ENCODE peak calls at places on chromosome 7, in eight cellular contexts. One of them, this sample, is unnamed.

GRCh38 chr7:923108-924041 is 31.1 kb downstream of the ADAP1 start:
- DNase-seq in keratinocyte: no peak
- DNase-seq in mesendoderm: peak; percentile 48
- DNase-seq in CD4-positive, CD25-positive, alpha-beta regulatory T cell: peak; percentile 78
- DNase-seq in PC-3: peak; percentile 79
- DNase-seq in heart right ventricle: peak; percentile 56
- DNase-seq in mammary epithelial cell: no peak
- DNase-seq in neural progenitor cell: no peak
- DNase-seq in this sample: peak; percentile 22

GRCh38 chr7:117323877-117324699 is 1.2 kb upstream of the WNT2 start:
- DNase-seq in heart right ventricle: peak; percentile 36
- DNase-seq in mesendoderm: peak; percentile 48
- DNase-seq in CD4-positive, CD25-positive, alpha-beta regulatory T cell: no peak
- DNase-seq in mammary epithelial cell: peak; percentile 25
- DNase-seq in keratinocyte: no peak
- DNase-seq in PC-3: peak; percentile 4
- DNase-seq in neural progenitor cell: peak; percentile 66
- DNase-seq in this sample: peak; percentile 30

GRCh38 chr7:118938845-118939244 is 714.3 kb downstream of the ANKRD7 start:
- DNase-seq in neural progenitor cell: no peak
- DNase-seq in mammary epithelial cell: no peak
- DNase-seq in CD4-positive, CD25-positive, alpha-beta regulatory T cell: no peak
- DNase-seq in mesendoderm: no peak
- DNase-seq in keratinocyte: no peak
- DNase-seq in PC-3: no peak
- DNase-seq in heart right ventricle: no peak
- DNase-seq in this sample: no peak

GRCh38 chr7:41702635-41703371 is at the start of gene INHBA:
- DNase-seq in heart right ventricle: peak; percentile 41
- DNase-seq in neural progenitor cell: no peak
- DNase-seq in mesendoderm: no peak
- DNase-seq in PC-3: peak; percentile 96
- DNase-seq in keratinocyte: peak; percentile 86
- DNase-seq in mammary epithelial cell: peak; percentile 97
- DNase-seq in CD4-positive, CD25-positive, alpha-beta regulatory T cell: no peak
- DNase-seq in this sample: no peak

GRCh38 chr7:129210256-129210988 is 14.4 kb upstream of the AHCYL2 start:
- DNase-seq in mesendoderm: peak; percentile 64
- DNase-seq in CD4-positive, CD25-positive, alpha-beta regulatory T cell: peak; percentile 16
- DNase-seq in PC-3: peak; percentile 62
- DNase-seq in heart right ventricle: peak; percentile 78
- DNase-seq in neural progenitor cell: peak; percentile 76
- DNase-seq in keratinocyte: no peak
- DNase-seq in mammary epithelial cell: peak; percentile 32
- DNase-seq in this sample: peak; percentile 87

GRCh38 chr7:45217358-45217757 is 59.8 kb downstream of the RAMP3 start:
- DNase-seq in PC-3: peak; percentile 46
- DNase-seq in CD4-positive, CD25-positive, alpha-beta regulatory T cell: no peak
- DNase-seq in mammary epithelial cell: no peak
- DNase-seq in neural progenitor cell: peak; percentile 56
- DNase-seq in heart right ventricle: no peak
- DNase-seq in keratinocyte: no peak
- DNase-seq in mesendoderm: no peak
- DNase-seq in this sample: peak; percentile 30

GRCh38 chr7:103989200-103989784 is at the start of gene RELN:
- DNase-seq in heart right ventricle: no peak
- DNase-seq in neural progenitor cell: peak; percentile 74
- DNase-seq in mesendoderm: peak; percentile 61
- DNase-seq in mammary epithelial cell: peak; percentile 28
- DNase-seq in PC-3: no peak
- DNase-seq in keratinocyte: no peak
- DNase-seq in CD4-positive, CD25-positive, alpha-beta regulatory T cell: no peak
- DNase-seq in this sample: no peak

GRCh38 chr7:40658731-40659130 is 523.9 kb downstream of the SUGCT start:
- DNase-seq in mammary epithelial cell: peak; percentile 87
- DNase-seq in PC-3: peak; percentile 5
- DNase-seq in CD4-positive, CD25-positive, alpha-beta regulatory T cell: no peak
- DNase-seq in neural progenitor cell: no peak
- DNase-seq in mesendoderm: no peak
- DNase-seq in keratinocyte: no peak
- DNase-seq in heart right ventricle: no peak
- DNase-seq in this sample: no peak

GRCh38 chr7:92765725-92766124 is 70.6 kb downstream of the CDK6 start:
- DNase-seq in heart right ventricle: no peak
- DNase-seq in keratinocyte: no peak
- DNase-seq in mesendoderm: peak; percentile 40
- DNase-seq in CD4-positive, CD25-positive, alpha-beta regulatory T cell: no peak
- DNase-seq in mammary epithelial cell: peak; percentile 83
- DNase-seq in PC-3: peak; percentile 82
- DNase-seq in neural progenitor cell: no peak
- DNase-seq in this sample: no peak

GRCh38 chr7:157139142-157140117 is 704 bp downstream of the UBE3C start:
- DNase-seq in keratinocyte: no peak
- DNase-seq in CD4-positive, CD25-positive, alpha-beta regulatory T cell: peak; percentile 68
- DNase-seq in PC-3: peak; percentile 31
- DNase-seq in neural progenitor cell: no peak
- DNase-seq in mammary epithelial cell: no peak
- DNase-seq in heart right ventricle: peak; percentile 34
- DNase-seq in mesendoderm: peak; percentile 69
- DNase-seq in this sample: peak; percentile 88

GRCh38 chr7:139112316-139112715 is 2.8 kb upstream of the ZC3HAV1 start:
- DNase-seq in PC-3: no peak
- DNase-seq in neural progenitor cell: no peak
- DNase-seq in mammary epithelial cell: no peak
- DNase-seq in keratinocyte: no peak
- DNase-seq in heart right ventricle: no peak
- DNase-seq in mesendoderm: no peak
- DNase-seq in CD4-positive, CD25-positive, alpha-beta regulatory T cell: no peak
- DNase-seq in this sample: no peak

GRCh38 chr7:132656846-132657776 is 80.8 kb upstream of the PLXNA4 start:
- DNase-seq in PC-3: peak; percentile 32
- DNase-seq in mammary epithelial cell: no peak
- DNase-seq in neural progenitor cell: peak; percentile 38
- DNase-seq in mesendoderm: peak; percentile 35
- DNase-seq in keratinocyte: no peak
- DNase-seq in heart right ventricle: no peak
- DNase-seq in CD4-positive, CD25-positive, alpha-beta regulatory T cell: no peak
- DNase-seq in this sample: no peak

GRCh38 chr7:107754642-107755041 is 10.7 kb downstream of the CBLL1 start:
- DNase-seq in CD4-positive, CD25-positive, alpha-beta regulatory T cell: no peak
- DNase-seq in mammary epithelial cell: no peak
- DNase-seq in PC-3: peak; percentile 13
- DNase-seq in neural progenitor cell: no peak
- DNase-seq in heart right ventricle: no peak
- DNase-seq in keratinocyte: no peak
- DNase-seq in mesendoderm: peak; percentile 11
- DNase-seq in this sample: no peak

GRCh38 chr7:70417061-70417655 is 714.8 kb upstream of the GALNT17 start:
- DNase-seq in mammary epithelial cell: no peak
- DNase-seq in CD4-positive, CD25-positive, alpha-beta regulatory T cell: no peak
- DNase-seq in mesendoderm: peak; percentile 78
- DNase-seq in keratinocyte: no peak
- DNase-seq in PC-3: no peak
- DNase-seq in neural progenitor cell: peak; percentile 24
- DNase-seq in heart right ventricle: no peak
- DNase-seq in this sample: no peak

GRCh38 chr7:102079140-102080002 is 207.3 kb upstream of the SH2B2 start:
- DNase-seq in PC-3: no peak
- DNase-seq in mammary epithelial cell: no peak
- DNase-seq in neural progenitor cell: peak; percentile 70
- DNase-seq in CD4-positive, CD25-positive, alpha-beta regulatory T cell: no peak
- DNase-seq in heart right ventricle: no peak
- DNase-seq in mesendoderm: no peak
- DNase-seq in keratinocyte: no peak
- DNase-seq in this sample: no peak

GRCh38 chr7:79227035-79227434 is 226.4 kb downstream of the MAGI2 start:
- DNase-seq in PC-3: peak; percentile 23
- DNase-seq in neural progenitor cell: no peak
- DNase-seq in CD4-positive, CD25-positive, alpha-beta regulatory T cell: no peak
- DNase-seq in keratinocyte: no peak
- DNase-seq in mammary epithelial cell: no peak
- DNase-seq in heart right ventricle: no peak
- DNase-seq in mesendoderm: no peak
- DNase-seq in this sample: no peak

GRCh38 chr7:155956977-155957376 is 144.7 kb upstream of the SHH start:
- DNase-seq in keratinocyte: no peak
- DNase-seq in mammary epithelial cell: no peak
- DNase-seq in mesendoderm: no peak
- DNase-seq in neural progenitor cell: no peak
- DNase-seq in PC-3: no peak
- DNase-seq in heart right ventricle: no peak
- DNase-seq in CD4-positive, CD25-positive, alpha-beta regulatory T cell: no peak
- DNase-seq in this sample: no peak

GRCh38 chr7:45980181-45980905 is 59.3 kb upstream of the IGFBP3 start:
- DNase-seq in heart right ventricle: no peak
- DNase-seq in neural progenitor cell: no peak
- DNase-seq in CD4-positive, CD25-positive, alpha-beta regulatory T cell: no peak
- DNase-seq in mesendoderm: peak; percentile 14
- DNase-seq in PC-3: no peak
- DNase-seq in mammary epithelial cell: no peak
- DNase-seq in keratinocyte: no peak
- DNase-seq in this sample: no peak

GRCh38 chr7:44321796-44322195 is 3.6 kb downstream of the CAMK2B start:
- DNase-seq in PC-3: no peak
- DNase-seq in CD4-positive, CD25-positive, alpha-beta regulatory T cell: no peak
- DNase-seq in keratinocyte: no peak
- DNase-seq in heart right ventricle: no peak
- DNase-seq in mesendoderm: no peak
- DNase-seq in neural progenitor cell: no peak
- DNase-seq in mammary epithelial cell: no peak
- DNase-seq in this sample: no peak

GRCh38 chr7:1555813-1556540 is at the start of gene TMEM184A:
- DNase-seq in neural progenitor cell: peak; percentile 69
- DNase-seq in mammary epithelial cell: peak; percentile 83
- DNase-seq in keratinocyte: no peak
- DNase-seq in CD4-positive, CD25-positive, alpha-beta regulatory T cell: peak; percentile 27
- DNase-seq in PC-3: peak; percentile 96
- DNase-seq in mesendoderm: peak; percentile 79
- DNase-seq in heart right ventricle: no peak
- DNase-seq in this sample: peak; percentile 97

GRCh38 chr7:34622771-34623250 is 35.2 kb upstream of the NPSR1 start:
- DNase-seq in neural progenitor cell: no peak
- DNase-seq in mesendoderm: no peak
- DNase-seq in mammary epithelial cell: no peak
- DNase-seq in PC-3: no peak
- DNase-seq in CD4-positive, CD25-positive, alpha-beta regulatory T cell: no peak
- DNase-seq in keratinocyte: no peak
- DNase-seq in heart right ventricle: no peak
- DNase-seq in this sample: no peak

GRCh38 chr7:73827568-73828106 is 3.2 kb upstream of the CLDN4 start:
- DNase-seq in mammary epithelial cell: peak; percentile 70
- DNase-seq in keratinocyte: no peak
- DNase-seq in neural progenitor cell: no peak
- DNase-seq in heart right ventricle: no peak
- DNase-seq in PC-3: peak; percentile 84
- DNase-seq in mesendoderm: peak; percentile 67
- DNase-seq in CD4-positive, CD25-positive, alpha-beta regulatory T cell: no peak
- DNase-seq in this sample: peak; percentile 94

GRCh38 chr7:159142730-159143129 is 1.9 kb downstream of the VIPR2 start:
- DNase-seq in PC-3: no peak
- DNase-seq in heart right ventricle: no peak
- DNase-seq in CD4-positive, CD25-positive, alpha-beta regulatory T cell: no peak
- DNase-seq in keratinocyte: no peak
- DNase-seq in mammary epithelial cell: no peak
- DNase-seq in neural progenitor cell: no peak
- DNase-seq in mesendoderm: no peak
- DNase-seq in this sample: no peak

GRCh38 chr7:103637726-103638125 is 191.7 kb upstream of the SLC26A5 start:
- DNase-seq in mesendoderm: no peak
- DNase-seq in PC-3: peak; percentile 69
- DNase-seq in CD4-positive, CD25-positive, alpha-beta regulatory T cell: no peak
- DNase-seq in mammary epithelial cell: peak; percentile 41
- DNase-seq in heart right ventricle: no peak
- DNase-seq in neural progenitor cell: no peak
- DNase-seq in keratinocyte: no peak
- DNase-seq in this sample: no peak

GRCh38 chr7:90621892-90622182 is 25.7 kb downstream of the CDK14 start:
- DNase-seq in CD4-positive, CD25-positive, alpha-beta regulatory T cell: no peak
- DNase-seq in PC-3: no peak
- DNase-seq in mammary epithelial cell: no peak
- DNase-seq in mesendoderm: peak; percentile 67
- DNase-seq in keratinocyte: no peak
- DNase-seq in heart right ventricle: no peak
- DNase-seq in neural progenitor cell: peak; percentile 56
- DNase-seq in this sample: no peak

GRCh38 chr7:38245409-38245982 is 27.9 kb downstream of the TARP start:
- DNase-seq in heart right ventricle: no peak
- DNase-seq in keratinocyte: no peak
- DNase-seq in mammary epithelial cell: no peak
- DNase-seq in PC-3: no peak
- DNase-seq in CD4-positive, CD25-positive, alpha-beta regulatory T cell: no peak
- DNase-seq in mesendoderm: no peak
- DNase-seq in neural progenitor cell: no peak
- DNase-seq in this sample: no peak
- H3K27ac ChIP-seq in heart right ventricle: no peak overlapping the region
- H3K27ac ChIP-seq in keratinocyte: no peak overlapping the region
- H3K27ac ChIP-seq in mammary epithelial cell: no peak overlapping the region
- H3K27ac ChIP-seq in PC-3: no peak overlapping the region
- H3K27ac ChIP-seq in CD4-positive, CD25-positive, alpha-beta regulatory T cell: no peak overlapping the region
- H3K27ac ChIP-seq in mesendoderm: no peak overlapping the region
- H3K27ac ChIP-seq in neural progenitor cell: no peak overlapping the region
- H3K27ac ChIP-seq in this sample: no peak overlapping the region

DNA sequence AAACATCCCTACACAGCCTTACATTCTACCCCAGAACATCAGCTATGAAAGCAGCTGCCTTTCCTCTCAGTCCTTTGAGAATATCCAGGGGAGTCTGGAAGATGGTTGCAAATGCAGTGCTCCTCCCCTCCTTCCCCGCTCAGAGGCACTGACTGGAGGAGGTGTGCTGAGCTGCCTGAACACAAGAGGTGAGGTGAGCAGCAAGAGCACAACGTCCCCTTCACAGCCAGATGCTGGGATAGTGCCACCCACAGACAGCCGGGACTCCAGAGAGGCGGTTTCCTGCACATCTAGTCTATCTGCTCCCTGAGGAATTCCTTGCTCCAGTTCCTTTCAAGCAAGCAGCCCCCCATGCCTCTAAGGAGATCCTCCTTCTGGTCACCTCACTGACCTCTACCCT is 74.2 kb downstream of the EZH2 start:
- DNase-seq in mammary epithelial cell: no peak
- DNase-seq in neural progenitor cell: peak; percentile 10
- DNase-seq in CD4-positive, CD25-positive, alpha-beta regulatory T cell: no peak
- DNase-seq in mesendoderm: peak; percentile 46
- DNase-seq in PC-3: no peak
- DNase-seq in heart right ventricle: no peak
- DNase-seq in keratinocyte: no peak
- DNase-seq in this sample: no peak
- H3K36me3 ChIP-seq in mammary epithelial cell: peaks cover 16% of the 10 kb centered on the region
- H3K36me3 ChIP-seq in neural progenitor cell: peaks cover 28% of the 10 kb centered on the region
- H3K36me3 ChIP-seq in CD4-positive, CD25-positive, alpha-beta regulatory T cell: peaks cover 66% of the 10 kb centered on the region
- H3K36me3 ChIP-seq in mesendoderm: peaks cover 3% of the 10 kb centered on the region
- H3K36me3 ChIP-seq in PC-3: peaks cover 53% of the 10 kb centered on the region
- H3K36me3 ChIP-seq in heart right ventricle: peaks cover 55% of the 10 kb centered on the region
- H3K36me3 ChIP-seq in keratinocyte: peaks cover 14% of the 10 kb centered on the region
- H3K36me3 ChIP-seq in this sample: peaks cover 4% of the 10 kb centered on the region

GRCh38 chr7:80699656-80700318 is 61.3 kb downstream of the CD36 start:
- DNase-seq in heart right ventricle: no peak
- DNase-seq in mesendoderm: no peak
- DNase-seq in mammary epithelial cell: no peak
- DNase-seq in PC-3: no peak
- DNase-seq in keratinocyte: no peak
- DNase-seq in CD4-positive, CD25-positive, alpha-beta regulatory T cell: no peak
- DNase-seq in neural progenitor cell: no peak
- DNase-seq in this sample: no peak
- H3K27ac ChIP-seq in heart right ventricle: no peak overlapping the region
- H3K27ac ChIP-seq in mesendoderm: no peak overlapping the region
- H3K27ac ChIP-seq in mammary epithelial cell: no peak overlapping the region
- H3K27ac ChIP-seq in PC-3: no peak overlapping the region
- H3K27ac ChIP-seq in keratinocyte: no peak overlapping the region
- H3K27ac ChIP-seq in CD4-positive, CD25-positive, alpha-beta regulatory T cell: no peak overlapping the region
- H3K27ac ChIP-seq in neural progenitor cell: no peak overlapping the region
- H3K27ac ChIP-seq in this sample: no peak overlapping the region

GRCh38 chr7:113986216-113986615 is 67.4 kb upstream of the PPP1R3A start:
- DNase-seq in mammary epithelial cell: no peak
- DNase-seq in neural progenitor cell: no peak
- DNase-seq in keratinocyte: no peak
- DNase-seq in heart right ventricle: no peak
- DNase-seq in CD4-positive, CD25-positive, alpha-beta regulatory T cell: no peak
- DNase-seq in mesendoderm: no peak
- DNase-seq in PC-3: no peak
- DNase-seq in this sample: no peak
- H3K36me3 ChIP-seq in mammary epithelial cell: no peaks in the 10 kb centered on the region
- H3K36me3 ChIP-seq in neural progenitor cell: no peaks in the 10 kb centered on the region
- H3K36me3 ChIP-seq in keratinocyte: no peaks in the 10 kb centered on the region
- H3K36me3 ChIP-seq in heart right ventricle: no peaks in the 10 kb centered on the region
- H3K36me3 ChIP-seq in CD4-positive, CD25-positive, alpha-beta regulatory T cell: no peaks in the 10 kb centered on the region
- H3K36me3 ChIP-seq in mesendoderm: no peaks in the 10 kb centered on the region
- H3K36me3 ChIP-seq in PC-3: no peaks in the 10 kb centered on the region
- H3K36me3 ChIP-seq in this sample: no peaks in the 10 kb centered on the region